ENCODE peak calls at places on chromosomes 7 and 10, in five cellular contexts. L, M, F, J and U are unnamed samples.

GRCh38 chr7:111429781-111430180 is 132.5 kb downstream of the IMMP2L start:
- DNase-seq in L (peak), M (no peak), J (no peak), F (no peak), U (no peak)

GRCh38 chr7:41298343-41298875 is 404.5 kb downstream of the INHBA start:
- DNase-seq in L (no peak), F (no peak), M (no peak), J (no peak), U (no peak)

GRCh38 chr10:27446091-27446918 is 57.8 kb upstream of the RAB18 start:
- DNase-seq in M (peak), F (no peak), L (peak), J (no peak), U (peak)

GRCh38 chr10:98269435-98269912 is 1.5 kb upstream of the LOXL4 start:
- DNase-seq in M (no peak), F (no peak), J (peak), L (peak), U (peak)

GRCh38 chr7:81459485-81459884 is 310.4 kb downstream of the HGF start:
- DNase-seq in L (no peak), F (no peak), J (no peak), M (no peak), U (no peak)

GRCh38 chr10:76234827-76235226 is 803.4 kb downstream of the LRMDA start:
- DNase-seq in J (no peak), L (no peak), F (no peak), M (no peak), U (no peak)

GRCh38 chr10:78774999-78775711 is 293.6 kb upstream of the ZMIZ1 start:
- DNase-seq in F (no peak), M (no peak), L (peak), J (no peak), U (no peak)

GRCh38 chr10:31749293-31749692 is 179.3 kb downstream of the ARHGAP12 start:
- DNase-seq in F (no peak), J (no peak), M (peak), L (no peak), U (no peak)

GRCh38 chr10:82544377-82544776 is 669.4 kb downstream of the NRG3 start:
- DNase-seq in L (no peak), J (no peak), F (no peak), M (no peak), U (no peak)

GRCh38 chr10:125316436-125316835 is 156.1 kb upstream of the CTBP2 start:
- DNase-seq in M (no peak), L (no peak), F (no peak), J (no peak), U (no peak)

GRCh38 chr10:77582710-77583115 is 54.9 kb downstream of the KCNMA1 start:
- DNase-seq in J (no peak), M (no peak), F (no peak), L (peak), U (peak)

GRCh38 chr10:58733436-58733835 is 220.8 kb downstream of the BICC1 start:
- DNase-seq in F (no peak), J (no peak), L (no peak), M (no peak), U (no peak)

GRCh38 chr10:117197189-117197588 is at the start of gene KCNK18:
- DNase-seq in F (no peak), L (no peak), J (no peak), M (no peak), U (no peak)

GRCh38 chr10:96463562-96463961 is 50.2 kb downstream of the TLL2 start:
- DNase-seq in L (no peak), J (no peak), M (no peak), F (no peak), U (no peak)

GRCh38 chr7:2537981-2538851 is 17.1 kb downstream of the BRAT1 start:
- DNase-seq in J (no peak), M (no peak), L (no peak), F (no peak), U (no peak)

GRCh38 chr7:32164341-32164996 is 94.3 kb upstream of the PDE1C start:
- DNase-seq in J (peak), M (no peak), F (no peak), L (peak), U (peak)

GRCh38 chr7:70770154-70770553 is 361.8 kb upstream of the GALNT17 start:
- DNase-seq in L (no peak), J (no peak), F (no peak), M (no peak), U (no peak)

GRCh38 chr10:100053686-100054460 is 27.8 kb downstream of the CPN1 start:
- DNase-seq in M (no peak), L (no peak), F (peak), J (no peak), U (no peak)